ENCODE peak calls at places on chromosomes 16 and 17, in seven cellular contexts. O is stimulated activated CD8-positive, alpha-beta memory T cell treated with anti-CD3 and anti-CD28 coated beads, Interleukin-4, amount 100 ng/mL, for 4 hours; L is skeletal muscle cell; C is fibroblast of mammary gland; W is hippocampal formation; H is T47D; R is activated T-cell treated with anti-CD3 and anti-CD28 coated beads for 48 hours. M is an unnamed sample.

GRCh38 chr17:11276486-11276885 is 35.5 kb downstream of the SHISA6 start:
- DNase-seq in O (no peak), L (no peak), C (no peak), W (no peak), H (no peak), R (no peak), M (no peak)

GRCh38 chr17:7589204-7589868 is 558 bp downstream of the SOX15 start:
- DNase-seq in O (peak), L (no peak), C (peak), W (peak), H (no peak), R (peak), M (peak)

GRCh38 chr17:41555105-41555887 is 16.6 kb downstream of the KRT9 start:
- DNase-seq in O (no peak), L (no peak), C (peak), W (no peak), H (peak), R (no peak), M (peak)

GRCh38 chr16:73288435-73288834 is 240.5 kb upstream of the ZFHX3 start:
- DNase-seq in O (no peak), L (no peak), C (no peak), W (no peak), H (no peak), R (no peak), M (no peak)

GRCh38 chr16:85259115-85259830 is 147.0 kb upstream of the CIBAR2 start:
- DNase-seq in O (no peak), L (no peak), C (no peak), W (no peak), H (no peak), R (no peak), M (no peak)

GRCh38 chr17:75864448-75864871 is 9.3 kb upstream of the WBP2 start:
- DNase-seq in O (no peak), L (peak), C (peak), W (no peak), H (no peak), R (no peak), M (peak)

GRCh38 chr17:60534010-60534555 is 8.0 kb upstream of the APPBP2 start:
- DNase-seq in O (no peak), L (peak), C (peak), W (no peak), H (no peak), R (no peak), M (no peak)

GRCh38 chr16:89841275-89841674 is 13.0 kb downstream of the SPIRE2 start:
- DNase-seq in O (peak), L (no peak), C (no peak), W (no peak), H (no peak), R (peak), M (no peak)

GRCh38 chr16:88306860-88307545 is 75.8 kb upstream of the ZNF469 start:
- DNase-seq in O (no peak), L (peak), C (peak), W (no peak), H (peak), R (no peak), M (peak)

GRCh38 chr17:45382982-45383381 is 49.7 kb downstream of the ARHGAP27 start:
- DNase-seq in O (no peak), L (no peak), C (no peak), W (no peak), H (no peak), R (no peak), M (no peak)

GRCh38 chr17:37089998-37090397 is 141.2 kb downstream of the AATF start:
- DNase-seq in O (peak), L (no peak), C (no peak), W (no peak), H (no peak), R (no peak), M (peak)

GRCh38 chr16:2206780-2207433 is 1.7 kb downstream of the MLST8 start:
- DNase-seq in O (no peak), L (no peak), C (no peak), W (no peak), H (no peak), R (no peak), M (no peak)

GRCh38 chr16:12260647-12261262 is 284.2 kb downstream of the SNX29 start:
- DNase-seq in O (no peak), L (no peak), C (peak), W (no peak), H (no peak), R (no peak), M (peak)

GRCh38 chr16:67872631-67873434 is at the start of gene EDC4:
- DNase-seq in O (peak), L (no peak), C (peak), W (peak), H (peak), R (peak), M (peak)

GRCh38 chr17:75825748-75826370 is 18.3 kb downstream of the UNC13D start:
- DNase-seq in O (no peak), L (no peak), C (no peak), W (no peak), H (no peak), R (no peak), M (no peak)

GRCh38 chr16:67549936-67550335 is 12.4 kb upstream of the CTCF start:
- DNase-seq in O (no peak), L (no peak), C (no peak), W (no peak), H (no peak), R (no peak), M (no peak)

GRCh38 chr17:30091771-30092170 is 24.8 kb upstream of the NSRP1 start:
- DNase-seq in O (no peak), L (peak), C (peak), W (no peak), H (no peak), R (no peak), M (peak)

GRCh38 chr17:50916026-50916707 is 50.0 kb upstream of the TOB1 start:
- DNase-seq in O (no peak), L (no peak), C (peak), W (no peak), H (peak), R (no peak), M (no peak)

GRCh38 chr17:4998027-4998665 is 396 bp downstream of the KIF1C start:
- DNase-seq in O (no peak), L (no peak), C (no peak), W (no peak), H (no peak), R (no peak), M (peak)